ENCODE peak calls at places on chromosomes 16 and 17, in eight cellular contexts. One of them, this sample, is unnamed. For H3K4me1, the result is how much of the 10 kb centered on the place peaks cover.

GRCh38 chr17:62179525-62180161 is 114.6 kb upstream of the MED13 start:
- DNase-seq in breast epithelium: no peak
- DNase-seq in heart left ventricle: no peak
- DNase-seq in tibial artery: no peak
- DNase-seq in H1: no peak
- DNase-seq in prostate gland: no peak
- DNase-seq in HAP-1: no peak
- DNase-seq in SJSA1: peak
- DNase-seq in this sample: no peak

GRCh38 chr16:20094157-20094556 is 20.5 kb upstream of the GPR139 start:
- DNase-seq in breast epithelium: no peak
- DNase-seq in heart left ventricle: no peak
- DNase-seq in tibial artery: no peak
- DNase-seq in H1: no peak
- DNase-seq in prostate gland: no peak
- DNase-seq in HAP-1: no peak
- DNase-seq in SJSA1: no peak
- DNase-seq in this sample: no peak

GRCh38 chr17:61494325-61495160 is 42.3 kb downstream of the TBX4 start:
- DNase-seq in breast epithelium: no peak
- DNase-seq in heart left ventricle: no peak
- DNase-seq in tibial artery: no peak
- DNase-seq in H1: no peak
- DNase-seq in prostate gland: no peak
- DNase-seq in HAP-1: no peak
- DNase-seq in SJSA1: no peak
- DNase-seq in this sample: no peak

GRCh38 chr16:70160821-70161220 is 12.8 kb upstream of the CLEC18C start:
- DNase-seq in breast epithelium: no peak
- DNase-seq in heart left ventricle: no peak
- DNase-seq in tibial artery: no peak
- DNase-seq in H1: no peak
- DNase-seq in prostate gland: peak
- DNase-seq in HAP-1: peak
- DNase-seq in SJSA1: peak
- DNase-seq in this sample: no peak

GRCh38 chr16:82874251-82874650 is 247.5 kb downstream of the CDH13 start:
- DNase-seq in breast epithelium: no peak
- DNase-seq in heart left ventricle: peak
- DNase-seq in tibial artery: no peak
- DNase-seq in H1: no peak
- DNase-seq in prostate gland: no peak
- DNase-seq in HAP-1: no peak
- DNase-seq in SJSA1: no peak
- DNase-seq in this sample: no peak

GRCh38 chr16:14309001-14309886 is 238.1 kb downstream of the MRTFB start:
- DNase-seq in breast epithelium: peak
- DNase-seq in heart left ventricle: no peak
- DNase-seq in tibial artery: no peak
- DNase-seq in H1: no peak
- DNase-seq in prostate gland: peak
- DNase-seq in HAP-1: no peak
- DNase-seq in SJSA1: no peak
- DNase-seq in this sample: no peak

GRCh38 chr16:1300664-1301476 is 8.6 kb upstream of the UBE2I start:
- DNase-seq in breast epithelium: peak
- DNase-seq in heart left ventricle: peak
- DNase-seq in tibial artery: no peak
- DNase-seq in H1: no peak
- DNase-seq in prostate gland: peak
- DNase-seq in HAP-1: peak
- DNase-seq in SJSA1: peak
- DNase-seq in this sample: peak

GRCh38 chr16:12626411-12626810 is 177.3 kb downstream of the CPPED1 start:
- DNase-seq in breast epithelium: no peak
- DNase-seq in heart left ventricle: no peak
- DNase-seq in tibial artery: no peak
- DNase-seq in H1: no peak
- DNase-seq in prostate gland: no peak
- DNase-seq in HAP-1: no peak
- DNase-seq in SJSA1: peak
- DNase-seq in this sample: no peak

GRCh38 chr16:2008631-2009301 is 855 bp downstream of the ZNF598 start:
- DNase-seq in breast epithelium: no peak
- DNase-seq in heart left ventricle: peak
- DNase-seq in tibial artery: no peak
- DNase-seq in H1: no peak
- DNase-seq in prostate gland: no peak
- DNase-seq in HAP-1: peak
- DNase-seq in SJSA1: no peak
- DNase-seq in this sample: no peak

GRCh38 chr16:10519297-10519696 is 61.1 kb downstream of the EMP2 start:
- DNase-seq in breast epithelium: no peak
- DNase-seq in heart left ventricle: no peak
- DNase-seq in tibial artery: no peak
- DNase-seq in H1: no peak
- DNase-seq in prostate gland: no peak
- DNase-seq in HAP-1: no peak
- DNase-seq in SJSA1: no peak
- DNase-seq in this sample: no peak

GRCh38 chr16:13178318-13178717 is 276.9 kb downstream of the SHISA9 start:
- DNase-seq in breast epithelium: no peak
- DNase-seq in heart left ventricle: no peak
- DNase-seq in tibial artery: no peak
- DNase-seq in H1: no peak
- DNase-seq in prostate gland: no peak
- DNase-seq in HAP-1: no peak
- DNase-seq in SJSA1: no peak
- DNase-seq in this sample: no peak

GRCh38 chr16:4053663-4054479 is 62.4 kb downstream of the ADCY9 start:
- DNase-seq in breast epithelium: peak
- DNase-seq in heart left ventricle: no peak
- DNase-seq in tibial artery: peak
- DNase-seq in H1: no peak
- DNase-seq in prostate gland: peak
- DNase-seq in HAP-1: peak
- DNase-seq in SJSA1: peak
- DNase-seq in this sample: no peak

GRCh38 chr17:66625321-66625767 is 209.6 kb upstream of the CACNG5 start:
- DNase-seq in breast epithelium: no peak
- DNase-seq in heart left ventricle: no peak
- DNase-seq in tibial artery: no peak
- DNase-seq in H1: no peak
- DNase-seq in prostate gland: no peak
- DNase-seq in HAP-1: no peak
- DNase-seq in SJSA1: no peak
- DNase-seq in this sample: no peak

GRCh38 chr17:63035271-63035670 is 69.2 kb downstream of the TANC2 start:
- DNase-seq in breast epithelium: no peak
- DNase-seq in heart left ventricle: no peak
- DNase-seq in tibial artery: no peak
- DNase-seq in H1: no peak
- DNase-seq in prostate gland: no peak
- DNase-seq in HAP-1: no peak
- DNase-seq in SJSA1: no peak
- DNase-seq in this sample: no peak

GRCh38 chr17:37293770-37294169 is 82.0 kb upstream of the C17orf78 start:
- DNase-seq in breast epithelium: no peak
- DNase-seq in heart left ventricle: no peak
- DNase-seq in tibial artery: no peak
- DNase-seq in H1: no peak
- DNase-seq in prostate gland: no peak
- DNase-seq in HAP-1: no peak
- DNase-seq in SJSA1: no peak
- DNase-seq in this sample: no peak

GRCh38 chr16:27320261-27321012 is 6.7 kb downstream of the IL4R start:
- DNase-seq in breast epithelium: no peak
- DNase-seq in heart left ventricle: no peak
- DNase-seq in tibial artery: no peak
- DNase-seq in H1: no peak
- DNase-seq in prostate gland: no peak
- DNase-seq in HAP-1: no peak
- DNase-seq in SJSA1: no peak
- DNase-seq in this sample: no peak

GRCh38 chr16:57639172-57639571 is 10.7 kb downstream of the ADGRG1 start:
- DNase-seq in breast epithelium: no peak
- DNase-seq in heart left ventricle: no peak
- DNase-seq in tibial artery: no peak
- DNase-seq in H1: no peak
- DNase-seq in prostate gland: peak
- DNase-seq in HAP-1: peak
- DNase-seq in SJSA1: no peak
- DNase-seq in this sample: no peak

GRCh38 chr17:7834554-7834890 is 505 bp downstream of the KDM6B start:
- DNase-seq in breast epithelium: peak
- DNase-seq in heart left ventricle: peak
- DNase-seq in tibial artery: peak
- DNase-seq in H1: no peak
- DNase-seq in prostate gland: peak
- DNase-seq in HAP-1: no peak
- DNase-seq in SJSA1: no peak
- DNase-seq in this sample: peak

GRCh38 chr16:55283776-55284717 is 40.0 kb upstream of the IRX6 start:
- DNase-seq in breast epithelium: no peak
- DNase-seq in heart left ventricle: no peak
- DNase-seq in tibial artery: no peak
- DNase-seq in H1: no peak
- DNase-seq in prostate gland: no peak
- DNase-seq in HAP-1: peak
- DNase-seq in SJSA1: no peak
- DNase-seq in this sample: no peak

GRCh38 chr17:79831367-79832210 is 7.7 kb downstream of the CBX4 start:
- DNase-seq in breast epithelium: peak
- DNase-seq in heart left ventricle: peak
- DNase-seq in tibial artery: no peak
- DNase-seq in H1: no peak
- DNase-seq in prostate gland: peak
- DNase-seq in HAP-1: peak
- DNase-seq in SJSA1: no peak
- DNase-seq in this sample: no peak

GRCh38 chr17:63835167-63835720 is 7.2 kb downstream of the SMARCD2 start:
- DNase-seq in breast epithelium: no peak
- DNase-seq in heart left ventricle: no peak
- DNase-seq in tibial artery: peak
- DNase-seq in H1: no peak
- DNase-seq in prostate gland: no peak
- DNase-seq in HAP-1: no peak
- DNase-seq in SJSA1: peak
- DNase-seq in this sample: no peak

GRCh38 chr17:35578929-35579448 is 618 bp upstream of the PEX12 start:
- DNase-seq in breast epithelium: no peak
- DNase-seq in heart left ventricle: no peak
- DNase-seq in tibial artery: no peak
- DNase-seq in H1: no peak
- DNase-seq in prostate gland: no peak
- DNase-seq in HAP-1: no peak
- DNase-seq in SJSA1: no peak
- DNase-seq in this sample: no peak

GRCh38 chr17:15334266-15334665 is 7.1 kb downstream of the TEKT3 start:
- DNase-seq in breast epithelium: no peak
- DNase-seq in heart left ventricle: no peak
- DNase-seq in tibial artery: no peak
- DNase-seq in H1: no peak
- DNase-seq in prostate gland: no peak
- DNase-seq in HAP-1: no peak
- DNase-seq in SJSA1: no peak
- DNase-seq in this sample: no peak

GRCh38 chr17:41793749-41794602 is 7.5 kb upstream of the JUP start:
- DNase-seq in breast epithelium: no peak
- DNase-seq in heart left ventricle: no peak
- DNase-seq in tibial artery: no peak
- DNase-seq in H1: no peak
- DNase-seq in prostate gland: no peak
- DNase-seq in HAP-1: no peak
- DNase-seq in SJSA1: no peak
- DNase-seq in this sample: no peak

GRCh38 chr17:27540300-27541105 is 84.3 kb downstream of the KSR1 start:
- DNase-seq in breast epithelium: peak
- DNase-seq in heart left ventricle: peak
- DNase-seq in tibial artery: peak
- DNase-seq in H1: no peak
- DNase-seq in prostate gland: peak
- DNase-seq in HAP-1: no peak
- DNase-seq in SJSA1: peak
- DNase-seq in this sample: no peak
- H3K4me1 ChIP-seq in breast epithelium: under half
- H3K4me1 ChIP-seq in heart left ventricle: under half
- H3K4me1 ChIP-seq in tibial artery: under half
- H3K4me1 ChIP-seq in H1: under half
- H3K4me1 ChIP-seq in prostate gland: under half
- H3K4me1 ChIP-seq in HAP-1: under half
- H3K4me1 ChIP-seq in SJSA1: half or more
- H3K4me1 ChIP-seq in this sample: under half

DNA sequence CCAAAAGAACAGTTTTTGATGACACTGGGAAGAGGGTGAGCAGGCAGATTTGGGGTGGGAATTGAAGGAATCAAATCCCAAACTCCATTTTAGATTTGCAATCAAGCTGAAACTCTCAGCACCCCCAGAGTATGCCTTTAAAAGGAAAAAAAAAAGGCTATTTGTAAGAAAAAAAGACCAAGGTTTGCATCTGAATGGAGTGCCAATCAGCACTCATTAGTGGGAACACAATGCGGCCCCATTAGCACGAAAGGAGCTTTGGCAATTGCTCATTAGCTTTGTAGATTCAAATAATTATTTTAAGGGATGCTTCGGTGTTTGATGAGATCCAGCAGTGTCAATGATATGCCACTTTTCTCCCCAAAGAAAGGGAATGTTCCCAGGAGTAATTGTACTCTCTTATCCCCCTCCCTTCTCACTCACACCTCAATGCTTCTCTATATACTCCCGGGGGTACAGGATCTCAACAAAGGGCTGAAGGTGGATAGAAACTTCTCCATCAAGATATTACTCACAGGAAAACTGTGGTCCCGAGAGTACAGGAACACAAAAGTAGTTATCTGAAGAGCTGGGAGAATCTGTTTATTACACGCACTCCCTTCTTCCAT is 32.2 kb downstream of the CHP2 start:
- DNase-seq in breast epithelium: no peak
- DNase-seq in heart left ventricle: no peak
- DNase-seq in tibial artery: no peak
- DNase-seq in H1: peak
- DNase-seq in prostate gland: no peak
- DNase-seq in HAP-1: no peak
- DNase-seq in SJSA1: no peak
- DNase-seq in this sample: no peak
- H3K4me3 ChIP-seq in breast epithelium: no peak
- H3K4me3 ChIP-seq in heart left ventricle: no peak
- H3K4me3 ChIP-seq in tibial artery: no peak
- H3K4me3 ChIP-seq in H1: no peak
- H3K4me3 ChIP-seq in prostate gland: no peak
- H3K4me3 ChIP-seq in HAP-1: no peak
- H3K4me3 ChIP-seq in SJSA1: no peak
- H3K4me3 ChIP-seq in this sample: no peak

GRCh38 chr16:84815446-84815845 is 4.3 kb upstream of the CRISPLD2 start:
- DNase-seq in breast epithelium: no peak
- DNase-seq in heart left ventricle: no peak
- DNase-seq in tibial artery: no peak
- DNase-seq in H1: no peak
- DNase-seq in prostate gland: no peak
- DNase-seq in HAP-1: no peak
- DNase-seq in SJSA1: no peak
- DNase-seq in this sample: no peak
- H3K4me1 ChIP-seq in breast epithelium: under half
- H3K4me1 ChIP-seq in heart left ventricle: under half
- H3K4me1 ChIP-seq in tibial artery: under half
- H3K4me1 ChIP-seq in H1: under half
- H3K4me1 ChIP-seq in prostate gland: under half
- H3K4me1 ChIP-seq in HAP-1: under half
- H3K4me1 ChIP-seq in SJSA1: under half
- H3K4me1 ChIP-seq in this sample: under half

GRCh38 chr17:77802333-77802615 is 156.2 kb upstream of the TNRC6C start:
- DNase-seq in breast epithelium: no peak
- DNase-seq in heart left ventricle: no peak
- DNase-seq in tibial artery: no peak
- DNase-seq in H1: no peak
- DNase-seq in prostate gland: no peak
- DNase-seq in HAP-1: no peak
- DNase-seq in SJSA1: no peak
- DNase-seq in this sample: no peak
- H3K4me3 ChIP-seq in breast epithelium: no peak
- H3K4me3 ChIP-seq in heart left ventricle: no peak
- H3K4me3 ChIP-seq in tibial artery: no peak
- H3K4me3 ChIP-seq in H1: no peak
- H3K4me3 ChIP-seq in prostate gland: no peak
- H3K4me3 ChIP-seq in HAP-1: no peak
- H3K4me3 ChIP-seq in SJSA1: no peak
- H3K4me3 ChIP-seq in this sample: no peak

This sample was measured in effector memory CD4-positive, alpha-beta T cell.